ENCODE peak calls at places on chromosomes 6 and 20, in five cellular contexts. One of them, this sample, is unnamed. For H3K4me1, the result is how much of the 10 kb centered on the place peaks cover.

GRCh38 chr6:25061289-25061945 is 125.7 kb upstream of the RIPOR2 start:
- DNase-seq in neural progenitor cell: peak
- DNase-seq in ovary: no peak
- DNase-seq in GM12878: no peak
- DNase-seq in PC-3: no peak
- DNase-seq in this sample: peak

GRCh38 chr6:56842602-56843475 is 112.1 kb upstream of the BEND6 start:
- DNase-seq in neural progenitor cell: no peak
- DNase-seq in ovary: peak
- DNase-seq in GM12878: no peak
- DNase-seq in PC-3: peak
- DNase-seq in this sample: peak

GRCh38 chr6:61586934-61587537 is 699.0 kb downstream of the KHDRBS2 start:
- DNase-seq in neural progenitor cell: no peak
- DNase-seq in ovary: no peak
- DNase-seq in GM12878: no peak
- DNase-seq in PC-3: no peak
- DNase-seq in this sample: no peak

GRCh38 chr20:35561268-35561667 is 19.4 kb downstream of the ERGIC3 start:
- DNase-seq in neural progenitor cell: peak
- DNase-seq in ovary: no peak
- DNase-seq in GM12878: no peak
- DNase-seq in PC-3: peak
- DNase-seq in this sample: peak

GRCh38 chr20:24664266-24664986 is 195.0 kb downstream of the SYNDIG1 start:
- DNase-seq in neural progenitor cell: no peak
- DNase-seq in ovary: no peak
- DNase-seq in GM12878: no peak
- DNase-seq in PC-3: peak
- DNase-seq in this sample: no peak

GRCh38 chr6:158040051-158040803 is 58.6 kb downstream of the SYNJ2 start:
- DNase-seq in neural progenitor cell: no peak
- DNase-seq in ovary: peak
- DNase-seq in GM12878: peak
- DNase-seq in PC-3: peak
- DNase-seq in this sample: peak

GRCh38 chr20:45128066-45128465 is 3.8 kb upstream of the WFDC12 start:
- DNase-seq in neural progenitor cell: no peak
- DNase-seq in ovary: no peak
- DNase-seq in GM12878: no peak
- DNase-seq in PC-3: peak
- DNase-seq in this sample: no peak

GRCh38 chr6:138824482-138825134 is 28.7 kb downstream of the ECT2L start:
- DNase-seq in neural progenitor cell: no peak
- DNase-seq in ovary: no peak
- DNase-seq in GM12878: no peak
- DNase-seq in PC-3: no peak
- DNase-seq in this sample: no peak

GRCh38 chr6:14023855-14024254 is 93.7 kb upstream of the CD83 start:
- DNase-seq in neural progenitor cell: no peak
- DNase-seq in ovary: no peak
- DNase-seq in GM12878: no peak
- DNase-seq in PC-3: peak
- DNase-seq in this sample: no peak

GRCh38 chr6:170175644-170176620 is 114.9 kb downstream of the DLL1 start:
- DNase-seq in neural progenitor cell: no peak
- DNase-seq in ovary: peak
- DNase-seq in GM12878: no peak
- DNase-seq in PC-3: no peak
- DNase-seq in this sample: peak

GRCh38 chr6:115573866-115574265 is 486.8 kb downstream of the FRK start:
- DNase-seq in neural progenitor cell: no peak
- DNase-seq in ovary: no peak
- DNase-seq in GM12878: no peak
- DNase-seq in PC-3: no peak
- DNase-seq in this sample: no peak

GRCh38 chr6:33205172-33206026 is 944 bp downstream of the HSD17B8 start:
- DNase-seq in neural progenitor cell: peak
- DNase-seq in ovary: no peak
- DNase-seq in GM12878: no peak
- DNase-seq in PC-3: peak
- DNase-seq in this sample: no peak

GRCh38 chr6:41683460-41684310 is 45.4 kb downstream of the MDFI start:
- DNase-seq in neural progenitor cell: peak
- DNase-seq in ovary: peak
- DNase-seq in GM12878: no peak
- DNase-seq in PC-3: peak
- DNase-seq in this sample: peak

DNA sequence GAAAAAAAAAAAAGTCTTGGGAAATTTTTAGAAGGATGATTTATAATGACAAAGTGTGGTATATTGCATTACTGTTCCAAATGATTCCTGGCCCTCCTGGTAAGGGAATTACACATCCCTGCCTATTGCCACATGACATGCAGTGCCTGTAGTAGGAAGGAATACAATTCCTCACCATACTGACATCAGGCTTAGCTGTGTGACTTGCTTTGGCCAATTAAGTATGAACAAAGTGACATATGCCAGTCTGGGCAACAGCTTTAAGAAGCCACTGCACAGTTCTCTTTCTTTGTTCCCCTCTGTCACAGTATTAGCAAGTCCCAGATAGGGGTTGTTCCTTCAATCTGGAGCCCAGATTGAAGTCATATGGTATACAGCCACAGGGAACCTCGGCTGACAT is 100.5 kb downstream of the KIF13A start:
- DNase-seq in neural progenitor cell: no peak
- DNase-seq in ovary: no peak
- DNase-seq in GM12878: no peak
- DNase-seq in PC-3: no peak
- DNase-seq in this sample: no peak
- H3K4me3 ChIP-seq in neural progenitor cell: no peak
- H3K4me3 ChIP-seq in ovary: no peak
- H3K4me3 ChIP-seq in GM12878: no peak
- H3K4me3 ChIP-seq in PC-3: no peak
- H3K4me3 ChIP-seq in this sample: no peak

DNA sequence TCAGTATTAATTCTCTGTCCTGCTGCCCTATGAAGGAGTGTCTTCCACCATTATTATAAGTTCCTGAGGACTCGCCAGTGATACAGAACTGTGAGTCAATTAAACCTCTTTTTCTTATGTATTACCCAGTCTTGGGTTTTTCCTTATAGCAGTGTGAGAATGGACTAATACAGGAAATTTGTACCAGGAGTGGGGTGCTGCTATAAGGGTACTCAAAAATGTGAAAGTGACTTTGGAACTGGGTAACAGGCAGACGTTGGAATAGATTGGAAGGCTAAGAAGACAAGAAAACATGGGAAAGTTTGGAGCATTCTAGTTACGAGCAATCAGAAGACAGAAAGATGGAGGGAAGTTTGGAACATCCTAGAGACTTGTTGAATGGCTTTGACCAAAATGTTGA is 616.7 kb upstream of the EPHA7 start:
- DNase-seq in neural progenitor cell: no peak
- DNase-seq in ovary: no peak
- DNase-seq in GM12878: no peak
- DNase-seq in PC-3: no peak
- DNase-seq in this sample: no peak
- H3K27ac ChIP-seq in neural progenitor cell: no peak
- H3K27ac ChIP-seq in ovary: no peak
- H3K27ac ChIP-seq in GM12878: no peak
- H3K27ac ChIP-seq in PC-3: no peak
- H3K27ac ChIP-seq in this sample: no peak

DNA sequence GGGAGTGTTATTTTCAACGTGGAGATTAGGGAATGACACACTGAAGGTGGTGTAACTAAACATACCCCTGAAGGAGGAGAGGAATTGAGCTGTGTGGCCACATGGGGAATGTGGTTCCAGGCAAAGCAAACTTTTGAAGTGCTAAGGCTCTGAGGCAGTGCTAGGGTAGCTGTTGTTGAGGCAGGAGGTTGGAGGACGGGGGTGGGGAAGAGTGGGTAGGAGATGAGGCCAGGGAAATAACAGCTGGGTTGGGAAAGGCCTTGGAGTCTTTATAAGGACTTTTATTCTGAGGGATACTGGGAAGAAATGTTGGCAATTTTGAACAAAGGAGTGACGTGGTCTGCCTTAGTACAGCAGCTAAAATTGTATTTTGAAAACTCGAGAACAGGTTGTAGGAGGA is 13.0 kb downstream of the RPRD1B start:
- DNase-seq in neural progenitor cell: no peak
- DNase-seq in ovary: no peak
- DNase-seq in GM12878: no peak
- DNase-seq in PC-3: no peak
- DNase-seq in this sample: peak
- H3K4me1 ChIP-seq in neural progenitor cell: under half
- H3K4me1 ChIP-seq in ovary: under half
- H3K4me1 ChIP-seq in GM12878: under half
- H3K4me1 ChIP-seq in PC-3: half or more
- H3K4me1 ChIP-seq in this sample: under half

DNA sequence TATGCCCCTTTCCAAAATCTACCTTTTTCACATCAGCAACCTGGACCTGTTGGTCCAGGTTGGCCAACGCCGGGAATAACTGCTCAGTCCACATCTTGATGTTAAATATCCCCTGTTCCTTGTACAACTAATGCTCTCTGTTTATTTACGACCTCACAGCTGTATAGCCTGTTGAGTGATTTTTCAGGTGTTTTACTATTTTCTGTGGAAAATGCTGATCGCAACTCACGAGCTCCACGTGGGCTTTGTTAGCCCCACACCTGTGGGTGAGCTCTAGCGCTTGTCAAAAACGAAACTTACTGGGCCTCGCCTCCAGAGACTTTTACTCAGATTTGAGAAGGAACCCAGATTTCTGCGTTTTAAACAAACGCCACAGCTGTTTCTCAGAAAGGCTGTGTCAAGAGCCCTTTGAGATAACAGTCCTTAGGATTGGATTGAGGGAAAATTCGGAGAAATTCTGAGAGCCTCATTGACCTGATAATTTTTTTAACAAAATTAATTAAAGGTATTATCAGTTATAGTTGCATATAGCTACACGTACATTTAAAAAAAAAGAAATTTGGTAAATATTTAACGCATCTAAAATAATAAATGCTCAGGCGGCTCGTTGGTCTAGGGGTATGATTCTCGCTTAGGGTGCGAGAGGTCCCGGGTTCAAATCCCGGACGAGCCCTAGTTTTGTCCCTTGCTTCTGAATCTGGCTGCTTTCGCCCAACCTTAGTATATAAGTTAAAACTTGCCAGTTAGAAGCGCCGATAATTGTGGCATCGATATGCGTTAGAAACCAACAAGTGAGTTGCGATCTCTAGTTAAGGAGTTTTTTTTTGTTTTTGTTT is 16.7 kb downstream of the HMGN4 start:
- DNase-seq in neural progenitor cell: peak
- DNase-seq in ovary: no peak
- DNase-seq in GM12878: no peak
- DNase-seq in PC-3: peak
- DNase-seq in this sample: peak
- H3K4me3 ChIP-seq in neural progenitor cell: peak
- H3K4me3 ChIP-seq in ovary: peak
- H3K4me3 ChIP-seq in GM12878: peak
- H3K4me3 ChIP-seq in PC-3: peak
- H3K4me3 ChIP-seq in this sample: peak